ENCODE peak calls at places on chromosomes 3 and 15, in ten cellular contexts. H is ureter, V is sciatic nerve, K is EL, G is nephron progenitor cell, P is amniotic stem cell, X is WERI-Rb-1, R is tibial artery, D is fibroblast of mammary gland, I is colonic mucosa. A is an unnamed sample.

GRCh38 chr3:159775372-159775961 is 213.2 kb upstream of the IL12A start:
- DNase-seq in H (no peak), V (no peak), K (peak), G (peak), P (no peak), X (no peak), R (peak), D (peak), I (no peak), A (no peak)

GRCh38 chr3:72722930-72723726 is 125.1 kb downstream of the SHQ1 start:
- DNase-seq in H (peak), V (no peak), K (peak), G (no peak), P (peak), X (no peak), R (no peak), D (peak), I (peak), A (no peak)

GRCh38 chr3:98263944-98264343 is at the start of gene OR5H6:
- DNase-seq in H (no peak), V (no peak), K (no peak), G (no peak), P (no peak), X (no peak), R (no peak), D (no peak), I (no peak), A (no peak)

GRCh38 chr3:51712963-51713362 is 6.1 kb downstream of the GRM2 start:
- DNase-seq in H (peak), V (peak), K (no peak), G (no peak), P (no peak), X (no peak), R (no peak), D (no peak), I (peak), A (peak)

GRCh38 chr3:72489916-72490315 is 358.3 kb downstream of the SHQ1 start:
- DNase-seq in H (no peak), V (no peak), K (no peak), G (no peak), P (no peak), X (peak), R (no peak), D (no peak), I (no peak), A (no peak)

GRCh38 chr3:194130211-194130610 is 5.7 kb upstream of the HES1 start:
- DNase-seq in H (no peak), V (peak), K (no peak), G (no peak), P (no peak), X (no peak), R (no peak), D (no peak), I (no peak), A (no peak)

GRCh38 chr3:120182613-120183524 is 88.6 kb upstream of the GSK3B start:
- DNase-seq in H (no peak), V (no peak), K (peak), G (no peak), P (no peak), X (no peak), R (no peak), D (peak), I (no peak), A (no peak)

GRCh38 chr3:31957106-31957505 is 24.0 kb downstream of the OSBPL10 start:
- DNase-seq in H (no peak), V (no peak), K (no peak), G (no peak), P (no peak), X (no peak), R (no peak), D (peak), I (no peak), A (no peak)

GRCh38 chr3:141544697-141545096 is 57.9 kb downstream of the RASA2 start:
- DNase-seq in H (no peak), V (no peak), K (no peak), G (no peak), P (no peak), X (no peak), R (no peak), D (no peak), I (peak), A (no peak)

GRCh38 chr3:102161362-102162006 is 273.3 kb upstream of the ZPLD1 start:
- DNase-seq in H (no peak), V (no peak), K (no peak), G (no peak), P (no peak), X (no peak), R (no peak), D (peak), I (no peak), A (no peak)

GRCh38 chr3:37221407-37221806 is 47.0 kb upstream of the LRRFIP2 start:
- DNase-seq in H (no peak), V (no peak), K (peak), G (no peak), P (no peak), X (no peak), R (no peak), D (peak), I (no peak), A (no peak)

GRCh38 chr3:108538083-108538482 is 27.7 kb upstream of the MYH15 start:
- DNase-seq in H (no peak), V (no peak), K (no peak), G (no peak), P (no peak), X (no peak), R (no peak), D (no peak), I (no peak), A (no peak)

GRCh38 chr3:183233986-183234385 is 19.1 kb upstream of the B3GNT5 start:
- DNase-seq in H (no peak), V (no peak), K (no peak), G (no peak), P (no peak), X (no peak), R (no peak), D (no peak), I (no peak), A (no peak)

GRCh38 chr15:85473455-85473854 is 93.1 kb downstream of the AKAP13 start:
- DNase-seq in H (no peak), V (no peak), K (peak), G (no peak), P (no peak), X (peak), R (no peak), D (peak), I (no peak), A (no peak)

GRCh38 chr15:68812596-68813548 is 7.8 kb downstream of the ANP32A start:
- DNase-seq in H (no peak), V (no peak), K (peak), G (no peak), P (no peak), X (no peak), R (no peak), D (no peak), I (peak), A (no peak)

GRCh38 chr3:13896473-13897154 is 16.7 kb upstream of the WNT7A start:
- DNase-seq in H (peak), V (no peak), K (peak), G (peak), P (peak), X (peak), R (peak), D (peak), I (peak), A (no peak)

GRCh38 chr15:62900071-62900812 is 142.3 kb upstream of the TPM1 start:
- DNase-seq in H (no peak), V (no peak), K (no peak), G (no peak), P (no peak), X (no peak), R (no peak), D (no peak), I (no peak), A (no peak)

GRCh38 chr15:58521293-58521991 is 89.7 kb downstream of the LIPC start:
- DNase-seq in H (peak), V (no peak), K (peak), G (peak), P (no peak), X (peak), R (no peak), D (peak), I (no peak), A (no peak)

GRCh38 chr3:15794303-15794771 is 3.4 kb downstream of the ANKRD28 start:
- DNase-seq in H (no peak), V (no peak), K (peak), G (no peak), P (no peak), X (no peak), R (no peak), D (peak), I (no peak), A (no peak)

GRCh38 chr15:91589360-91589759 is 264.1 kb upstream of the SLCO3A1 start:
- DNase-seq in H (no peak), V (no peak), K (no peak), G (no peak), P (no peak), X (no peak), R (no peak), D (no peak), I (no peak), A (no peak)

GRCh38 chr15:67611803-67612369 is 69.4 kb downstream of the MAP2K5 start:
- DNase-seq in H (no peak), V (no peak), K (no peak), G (no peak), P (no peak), X (no peak), R (no peak), D (no peak), I (no peak), A (no peak)

GRCh38 chr3:23863060-23863459 is 53.7 kb downstream of the NKIRAS1 start:
- DNase-seq in H (no peak), V (no peak), K (no peak), G (no peak), P (no peak), X (no peak), R (no peak), D (no peak), I (no peak), A (no peak)

GRCh38 chr15:60592386-60593339 is 113.7 kb upstream of the ICE2 start:
- DNase-seq in H (peak), V (peak), K (peak), G (peak), P (peak), X (peak), R (peak), D (peak), I (peak), A (peak)

GRCh38 chr15:77162872-77163633 is 92.1 kb upstream of the TSPAN3 start:
- DNase-seq in H (no peak), V (no peak), K (no peak), G (no peak), P (no peak), X (no peak), R (no peak), D (no peak), I (no peak), A (no peak)

GRCh38 chr3:124601189-124601588 is 129.1 kb upstream of the UMPS start:
- DNase-seq in H (no peak), V (no peak), K (no peak), G (no peak), P (no peak), X (no peak), R (no peak), D (peak), I (no peak), A (no peak)

GRCh38 chr3:77902675-77903074 is 862.8 kb downstream of the ROBO2 start:
- DNase-seq in H (no peak), V (no peak), K (no peak), G (no peak), P (no peak), X (no peak), R (no peak), D (no peak), I (no peak), A (no peak)

GRCh38 chr3:13528217-13528801 is 20.6 kb upstream of the FBLN2 start:
- DNase-seq in H (no peak), V (no peak), K (no peak), G (no peak), P (no peak), X (peak), R (no peak), D (peak), I (no peak), A (no peak)

GRCh38 chr3:127108796-127109195 is 84.1 kb upstream of the PRR23E start:
- DNase-seq in H (no peak), V (peak), K (no peak), G (no peak), P (no peak), X (no peak), R (peak), D (no peak), I (no peak), A (no peak)

GRCh38 chr3:114858329-114858728 is 288.8 kb downstream of the ZBTB20 start:
- DNase-seq in H (no peak), V (no peak), K (no peak), G (no peak), P (no peak), X (no peak), R (no peak), D (no peak), I (no peak), A (no peak)

GRCh38 chr3:195120199-195120556 is 150.8 kb downstream of the XXYLT1 start:
- DNase-seq in H (no peak), V (no peak), K (no peak), G (no peak), P (no peak), X (no peak), R (no peak), D (no peak), I (no peak), A (no peak)

GRCh38 chr3:43512749-43513404 is 108.9 kb downstream of the ANO10 start:
- DNase-seq in H (no peak), V (no peak), K (peak), G (no peak), P (no peak), X (no peak), R (no peak), D (peak), I (no peak), A (no peak)

GRCh38 chr3:30538787-30539186 is 67.6 kb upstream of the TGFBR2 start:
- DNase-seq in H (no peak), V (no peak), K (peak), G (no peak), P (peak), X (no peak), R (no peak), D (peak), I (no peak), A (no peak)

GRCh38 chr15:67173015-67173414 is 81.4 kb downstream of the AAGAB start:
- DNase-seq in H (no peak), V (no peak), K (no peak), G (no peak), P (no peak), X (no peak), R (peak), D (no peak), I (no peak), A (no peak)

GRCh38 chr3:152444029-152444641 is 175.4 kb downstream of the MBNL1 start:
- DNase-seq in H (no peak), V (no peak), K (peak), G (no peak), P (no peak), X (no peak), R (no peak), D (peak), I (no peak), A (no peak)

GRCh38 chr15:91135201-91136130 is 35.4 kb downstream of the SV2B start:
- DNase-seq in H (no peak), V (no peak), K (no peak), G (no peak), P (no peak), X (no peak), R (no peak), D (no peak), I (no peak), A (no peak)

GRCh38 chr3:111338059-111338698 is 203.8 kb upstream of the CD96 start:
- DNase-seq in H (peak), V (peak), K (peak), G (peak), P (peak), X (peak), R (no peak), D (peak), I (peak), A (peak)

GRCh38 chr15:63371297-63371918 is 10.2 kb downstream of the CA12 start:
- DNase-seq in H (no peak), V (peak), K (peak), G (no peak), P (no peak), X (no peak), R (no peak), D (peak), I (no peak), A (no peak)